ENCODE peak calls at places on chromosome 4, in four cellular contexts. One of them, this sample, is unnamed.

GRCh38 chr4:82515705-82516104 is 46.1 kb downstream of the TMEM150C start:
- DNase-seq in amniotic stem cell: peak
- DNase-seq in heart right ventricle: peak
- DNase-seq in ACHN: no peak
- DNase-seq in this sample: no peak

GRCh38 chr4:67054901-67055300 is 490.4 kb downstream of the CENPC start:
- DNase-seq in amniotic stem cell: peak
- DNase-seq in heart right ventricle: no peak
- DNase-seq in ACHN: no peak
- DNase-seq in this sample: no peak

GRCh38 chr4:1376841-1377605 is 29.2 kb downstream of the NKX1-1 start:
- DNase-seq in amniotic stem cell: no peak
- DNase-seq in heart right ventricle: no peak
- DNase-seq in ACHN: no peak
- DNase-seq in this sample: no peak

GRCh38 chr4:17366496-17366895 is 145.4 kb downstream of the QDPR start:
- DNase-seq in amniotic stem cell: no peak
- DNase-seq in heart right ventricle: no peak
- DNase-seq in ACHN: no peak
- DNase-seq in this sample: no peak

GRCh38 chr4:75639124-75639695 is 8.9 kb upstream of the CDKL2 start:
- DNase-seq in amniotic stem cell: no peak
- DNase-seq in heart right ventricle: no peak
- DNase-seq in ACHN: no peak
- DNase-seq in this sample: no peak

GRCh38 chr4:129998436-129999150 is 902.6 kb downstream of the C4orf33 start:
- DNase-seq in amniotic stem cell: no peak
- DNase-seq in heart right ventricle: no peak
- DNase-seq in ACHN: no peak
- DNase-seq in this sample: no peak

GRCh38 chr4:85005865-85006377 is 39.4 kb upstream of the WDFY3 start:
- DNase-seq in amniotic stem cell: peak
- DNase-seq in heart right ventricle: no peak
- DNase-seq in ACHN: peak
- DNase-seq in this sample: no peak

GRCh38 chr4:123587983-123588494 is 191.4 kb downstream of the SPRY1 start:
- DNase-seq in amniotic stem cell: peak
- DNase-seq in heart right ventricle: peak
- DNase-seq in ACHN: no peak
- DNase-seq in this sample: peak

GRCh38 chr4:7436256-7436655 is 1.5 kb upstream of the PSAPL1 start:
- DNase-seq in amniotic stem cell: no peak
- DNase-seq in heart right ventricle: no peak
- DNase-seq in ACHN: no peak
- DNase-seq in this sample: no peak

GRCh38 chr4:47493238-47494123 is 8.4 kb downstream of the ATP10D start:
- DNase-seq in amniotic stem cell: no peak
- DNase-seq in heart right ventricle: no peak
- DNase-seq in ACHN: no peak
- DNase-seq in this sample: no peak

GRCh38 chr4:106978046-106978774 is 57.9 kb downstream of the DKK2 start:
- DNase-seq in amniotic stem cell: no peak
- DNase-seq in heart right ventricle: no peak
- DNase-seq in ACHN: no peak
- DNase-seq in this sample: no peak

GRCh38 chr4:41442818-41443217 is 95.1 kb upstream of the LIMCH1 start:
- DNase-seq in amniotic stem cell: no peak
- DNase-seq in heart right ventricle: no peak
- DNase-seq in ACHN: no peak
- DNase-seq in this sample: peak

GRCh38 chr4:75708218-75708691 is 16.1 kb upstream of the USO1 start:
- DNase-seq in amniotic stem cell: no peak
- DNase-seq in heart right ventricle: no peak
- DNase-seq in ACHN: peak
- DNase-seq in this sample: no peak

GRCh38 chr4:24488399-24489164 is 95.8 kb downstream of the DHX15 start:
- DNase-seq in amniotic stem cell: peak
- DNase-seq in heart right ventricle: peak
- DNase-seq in ACHN: peak
- DNase-seq in this sample: peak

GRCh38 chr4:70603856-70604255 is 11.8 kb downstream of the AMBN start:
- DNase-seq in amniotic stem cell: no peak
- DNase-seq in heart right ventricle: no peak
- DNase-seq in ACHN: no peak
- DNase-seq in this sample: no peak

GRCh38 chr4:186161138-186161537 is 30.2 kb upstream of the CYP4V2 start:
- DNase-seq in amniotic stem cell: no peak
- DNase-seq in heart right ventricle: no peak
- DNase-seq in ACHN: no peak
- DNase-seq in this sample: no peak

GRCh38 chr4:118683513-118683912 is 1.7 kb upstream of the METTL14 start:
- DNase-seq in amniotic stem cell: no peak
- DNase-seq in heart right ventricle: no peak
- DNase-seq in ACHN: peak
- DNase-seq in this sample: no peak

GRCh38 chr4:70715097-70715496 is 6.7 kb upstream of the RUFY3 start:
- DNase-seq in amniotic stem cell: no peak
- DNase-seq in heart right ventricle: no peak
- DNase-seq in ACHN: peak
- DNase-seq in this sample: no peak

GRCh38 chr4:53551963-53552362 is 39.3 kb downstream of the LNX1 start:
- DNase-seq in amniotic stem cell: no peak
- DNase-seq in heart right ventricle: no peak
- DNase-seq in ACHN: no peak
- DNase-seq in this sample: no peak

GRCh38 chr4:870951-871350 is 45.0 kb upstream of the CPLX1 start:
- DNase-seq in amniotic stem cell: no peak
- DNase-seq in heart right ventricle: no peak
- DNase-seq in ACHN: no peak
- DNase-seq in this sample: no peak

GRCh38 chr4:25861951-25862410 is 807 bp downstream of the SEL1L3 start:
- DNase-seq in amniotic stem cell: no peak
- DNase-seq in heart right ventricle: peak
- DNase-seq in ACHN: peak
- DNase-seq in this sample: no peak

GRCh38 chr4:61204353-61204752 is 4.2 kb downstream of the ADGRL3 start:
- DNase-seq in amniotic stem cell: no peak
- DNase-seq in heart right ventricle: no peak
- DNase-seq in ACHN: no peak
- DNase-seq in this sample: peak

GRCh38 chr4:118716304-118716703 is 31.1 kb downstream of the METTL14 start:
- DNase-seq in amniotic stem cell: no peak
- DNase-seq in heart right ventricle: no peak
- DNase-seq in ACHN: no peak
- DNase-seq in this sample: no peak

GRCh38 chr4:92618968-92619367 is 315.2 kb downstream of the GRID2 start:
- DNase-seq in amniotic stem cell: no peak
- DNase-seq in heart right ventricle: no peak
- DNase-seq in ACHN: no peak
- DNase-seq in this sample: no peak

GRCh38 chr4:145179201-145179860 is 1.1 kb downstream of the OTUD4 start:
- DNase-seq in amniotic stem cell: peak
- DNase-seq in heart right ventricle: peak
- DNase-seq in ACHN: peak
- DNase-seq in this sample: no peak

GRCh38 chr4:151658959-151659593 is 101.7 kb downstream of the GATB start:
- DNase-seq in amniotic stem cell: no peak
- DNase-seq in heart right ventricle: no peak
- DNase-seq in ACHN: no peak
- DNase-seq in this sample: no peak

GRCh38 chr4:57078685-57079521 is 31.3 kb downstream of the IGFBP7 start:
- DNase-seq in amniotic stem cell: no peak
- DNase-seq in heart right ventricle: no peak
- DNase-seq in ACHN: peak
- DNase-seq in this sample: no peak

GRCh38 chr4:55395218-55395528 is 584 bp upstream of the TMEM165 start:
- DNase-seq in amniotic stem cell: no peak
- DNase-seq in heart right ventricle: no peak
- DNase-seq in ACHN: no peak
- DNase-seq in this sample: no peak

GRCh38 chr4:10006236-10006603 is 15.1 kb downstream of the SLC2A9 start:
- DNase-seq in amniotic stem cell: no peak
- DNase-seq in heart right ventricle: peak
- DNase-seq in ACHN: peak
- DNase-seq in this sample: peak

GRCh38 chr4:22238742-22239141 is 277.1 kb downstream of the ADGRA3 start:
- DNase-seq in amniotic stem cell: no peak
- DNase-seq in heart right ventricle: no peak
- DNase-seq in ACHN: peak
- DNase-seq in this sample: no peak

GRCh38 chr4:148238797-148239196 is 203.4 kb downstream of the NR3C2 start:
- DNase-seq in amniotic stem cell: no peak
- DNase-seq in heart right ventricle: no peak
- DNase-seq in ACHN: no peak
- DNase-seq in this sample: no peak

GRCh38 chr4:147371661-147372060 is 109.2 kb upstream of the EDNRA start:
- DNase-seq in amniotic stem cell: no peak
- DNase-seq in heart right ventricle: no peak
- DNase-seq in ACHN: no peak
- DNase-seq in this sample: no peak

This sample was measured in NCI-H1048.